ENCODE peak calls at places on chromosomes 2 and 18, in nine cellular contexts. T is SK-MEL-5, F is aorta, U is skeletal muscle cell, J is T1000, W is NCI-H345, Z is SHP77, Q is sciatic nerve, O is NCI-H1092. E is an unnamed sample.

GRCh38 chr2:121038431-121038830 is 246.6 kb downstream of the TFCP2L1 start:
- DNase-seq in T (no peak), F (no peak), U (no peak), J (no peak), W (no peak), Z (no peak), Q (peak), O (no peak), E (no peak)

GRCh38 chr2:157932480-157933205 is 56.5 kb upstream of the ACVR1 start:
- DNase-seq in T (no peak), F (no peak), U (no peak), J (no peak), W (peak), Z (no peak), Q (no peak), O (no peak), E (no peak)

GRCh38 chr18:1006309-1006708 is 101.6 kb downstream of the ADCYAP1 start:
- DNase-seq in T (no peak), F (no peak), U (no peak), J (no peak), W (no peak), Z (no peak), Q (no peak), O (no peak), E (no peak)

GRCh38 chr2:55839182-55839819 is 84.3 kb downstream of the EFEMP1 start:
- DNase-seq in T (no peak), F (no peak), U (peak), J (no peak), W (peak), Z (peak), Q (no peak), O (peak), E (no peak)

GRCh38 chr18:6055711-6056110 is 160.4 kb upstream of the TMEM200C start:
- DNase-seq in T (no peak), F (no peak), U (peak), J (peak), W (no peak), Z (no peak), Q (no peak), O (no peak), E (no peak)

GRCh38 chr2:120508581-120509041 is 162.7 kb downstream of the INHBB start:
- DNase-seq in T (no peak), F (peak), U (no peak), J (no peak), W (no peak), Z (no peak), Q (no peak), O (no peak), E (no peak)

GRCh38 chr2:227004482-227004881 is 159.5 kb downstream of the COL4A4 start:
- DNase-seq in T (peak), F (no peak), U (no peak), J (no peak), W (no peak), Z (no peak), Q (no peak), O (no peak), E (no peak)

GRCh38 chr18:7512990-7513389 is 54.1 kb upstream of the PTPRM start:
- DNase-seq in T (no peak), F (no peak), U (no peak), J (no peak), W (no peak), Z (no peak), Q (no peak), O (no peak), E (no peak)

GRCh38 chr2:160783481-160783880 is 289.9 kb upstream of the RBMS1 start:
- DNase-seq in T (no peak), F (no peak), U (peak), J (peak), W (no peak), Z (no peak), Q (no peak), O (no peak), E (no peak)

GRCh38 chr2:49278561-49278960 is 124.2 kb upstream of the FSHR start:
- DNase-seq in T (no peak), F (no peak), U (no peak), J (no peak), W (no peak), Z (no peak), Q (no peak), O (no peak), E (no peak)

GRCh38 chr18:68181956-68182355 is 533.0 kb downstream of the TMX3 start:
- DNase-seq in T (no peak), F (no peak), U (no peak), J (no peak), W (no peak), Z (no peak), Q (no peak), O (no peak), E (no peak)

GRCh38 chr2:100056478-100056877 is 85.9 kb downstream of the AFF3 start:
- DNase-seq in T (no peak), F (no peak), U (no peak), J (no peak), W (no peak), Z (no peak), Q (no peak), O (no peak), E (no peak)

GRCh38 chr2:204127238-204127637 is 190.7 kb downstream of the ICOS start:
- DNase-seq in T (no peak), F (no peak), U (no peak), J (no peak), W (no peak), Z (no peak), Q (no peak), O (no peak), E (no peak)

GRCh38 chr2:119425620-119426395 is 5.8 kb upstream of the TMEM37 start:
- DNase-seq in T (no peak), F (no peak), U (no peak), J (no peak), W (no peak), Z (no peak), Q (no peak), O (no peak), E (no peak)

GRCh38 chr2:224042191-224042696 is 3.2 kb upstream of the SERPINE2 start:
- DNase-seq in T (peak), F (no peak), U (no peak), J (no peak), W (peak), Z (no peak), Q (no peak), O (peak), E (no peak)

GRCh38 chr18:50194623-50195532 is at the start of gene MYO5B:
- DNase-seq in T (no peak), F (no peak), U (no peak), J (no peak), W (peak), Z (no peak), Q (no peak), O (peak), E (peak)

GRCh38 chr2:41717883-41718282 is 329.9 kb upstream of the PKDCC start:
- DNase-seq in T (no peak), F (no peak), U (no peak), J (no peak), W (peak), Z (no peak), Q (no peak), O (no peak), E (no peak)

GRCh38 chr2:84839851-84840250 is 41.0 kb downstream of the TRABD2A start:
- DNase-seq in T (peak), F (no peak), U (no peak), J (no peak), W (no peak), Z (no peak), Q (no peak), O (no peak), E (no peak)

GRCh38 chr2:226649871-226650660 is 149.6 kb downstream of the IRS1 start:
- DNase-seq in T (peak), F (peak), U (peak), J (peak), W (peak), Z (peak), Q (peak), O (no peak), E (peak)

GRCh38 chr2:88836351-88836750 is 144.9 kb downstream of the RPIA start:
- DNase-seq in T (no peak), F (no peak), U (no peak), J (no peak), W (no peak), Z (no peak), Q (no peak), O (no peak), E (no peak)

GRCh38 chr18:10399465-10399864 is 55.0 kb upstream of the APCDD1 start:
- DNase-seq in T (no peak), F (no peak), U (no peak), J (no peak), W (no peak), Z (no peak), Q (no peak), O (no peak), E (no peak)

GRCh38 chr2:69768217-69768616 is 26.3 kb downstream of the ANXA4 start:
- DNase-seq in T (no peak), F (no peak), U (no peak), J (no peak), W (no peak), Z (no peak), Q (no peak), O (no peak), E (no peak)

GRCh38 chr2:143205106-143205764 is 76.0 kb downstream of the ARHGAP15 start:
- DNase-seq in T (peak), F (no peak), U (no peak), J (no peak), W (no peak), Z (no peak), Q (no peak), O (no peak), E (no peak)

GRCh38 chr18:8848541-8848940 is 143.2 kb downstream of the MTCL1 start:
- DNase-seq in T (no peak), F (no peak), U (no peak), J (no peak), W (no peak), Z (no peak), Q (no peak), O (no peak), E (no peak)

GRCh38 chr2:215598376-215598975 is 162.6 kb upstream of the FN1 start:
- DNase-seq in T (no peak), F (no peak), U (peak), J (no peak), W (no peak), Z (no peak), Q (no peak), O (no peak), E (no peak)

GRCh38 chr18:9421788-9422329 is 53.5 kb upstream of the RALBP1 start:
- DNase-seq in T (no peak), F (no peak), U (no peak), J (no peak), W (no peak), Z (no peak), Q (no peak), O (no peak), E (no peak)

GRCh38 chr2:12227941-12228608 is 481.6 kb downstream of the LPIN1 start:
- DNase-seq in T (no peak), F (no peak), U (peak), J (no peak), W (no peak), Z (no peak), Q (no peak), O (no peak), E (no peak)

GRCh38 chr2:240172071-240172895 is 31.8 kb upstream of the OTOS start:
- DNase-seq in T (no peak), F (peak), U (no peak), J (no peak), W (no peak), Z (no peak), Q (peak), O (no peak), E (no peak)

GRCh38 chr2:31511376-31511775 is 69.4 kb downstream of the SRD5A2 start:
- DNase-seq in T (no peak), F (no peak), U (no peak), J (no peak), W (no peak), Z (no peak), Q (no peak), O (no peak), E (no peak)

GRCh38 chr2:124877065-124877671 is 852.1 kb downstream of the CNTNAP5 start:
- DNase-seq in T (no peak), F (no peak), U (no peak), J (peak), W (no peak), Z (no peak), Q (no peak), O (no peak), E (no peak)

E was measured in Right ventricle myocardium superior.